ENCODE peak calls at places on chromosomes 6 and 20, in nine cellular contexts. T is cardiac fibroblast, F is tibial artery, U is heart right ventricle, J is GM12865, Z is right lobe of liver, M is choroid plexus epithelial cell, P is fibroblast of mammary gland, G is fibroblast of the aortic adventitia. E is an unnamed sample.

GRCh38 chr20:48180039-48180438 is 394.8 kb upstream of the SULF2 start:
- DNase-seq in P (peak), T (no peak), G (no peak), F (no peak), U (no peak), M (peak), Z (no peak), J (no peak), E (peak)

GRCh38 chr20:37319120-37319717 is 26.7 kb upstream of the SRC start:
- DNase-seq in P (no peak), U (no peak), T (no peak), G (peak), Z (no peak), M (peak), J (no peak), F (no peak), E (peak)

GRCh38 chr20:17498181-17498580 is 33.0 kb downstream of the BFSP1 start:
- DNase-seq in Z (no peak), G (no peak), J (no peak), M (no peak), F (no peak), U (no peak), P (peak), T (no peak), E (no peak)

GRCh38 chr20:50416930-50417329 is 93.3 kb upstream of the PTPN1 start:
- DNase-seq in T (no peak), P (no peak), Z (no peak), G (no peak), F (no peak), U (no peak), M (no peak), J (no peak), E (peak)

GRCh38 chr6:53240763-53241162 is 92.1 kb upstream of the GCM1 start:
- DNase-seq in Z (no peak), M (no peak), T (no peak), J (no peak), P (no peak), F (no peak), G (no peak), U (no peak), E (no peak)

GRCh38 chr6:168126566-168127383 is 47.8 kb upstream of the FRMD1 start:
- DNase-seq in T (no peak), J (no peak), F (no peak), G (no peak), M (no peak), P (no peak), U (no peak), Z (no peak), E (no peak)

GRCh38 chr6:107713214-107713962 is 110.7 kb downstream of the SCML4 start:
- DNase-seq in U (no peak), J (peak), F (no peak), Z (no peak), G (no peak), P (no peak), M (no peak), T (no peak), E (no peak)

GRCh38 chr20:10369723-10370090 is 64.3 kb downstream of the MKKS start:
- DNase-seq in U (no peak), G (peak), M (peak), P (peak), T (peak), J (no peak), F (no peak), Z (no peak), E (peak)

GRCh38 chr6:147000545-147001488 is 203.4 kb upstream of the STXBP5 start:
- DNase-seq in U (no peak), F (no peak), T (peak), G (peak), J (no peak), P (peak), Z (no peak), M (peak), E (peak)

GRCh38 chr6:80767808-80768207 is 661.3 kb downstream of the BCKDHB start:
- DNase-seq in F (peak), T (peak), J (no peak), P (peak), Z (no peak), U (peak), G (peak), M (peak), E (peak)

GRCh38 chr20:32560989-32561830 is 23.9 kb downstream of the NOL4L start:
- DNase-seq in Z (no peak), F (no peak), M (peak), J (no peak), G (peak), P (no peak), T (no peak), U (no peak), E (no peak)

GRCh38 chr20:19735446-19735845 is 22.6 kb upstream of the RIN2 start:
- DNase-seq in Z (peak), P (peak), F (peak), G (peak), M (peak), J (peak), U (peak), T (peak), E (peak)

GRCh38 chr20:34108616-34109174 is 3.3 kb downstream of the EIF2S2 start:
- DNase-seq in J (no peak), P (no peak), T (no peak), Z (no peak), F (no peak), M (no peak), G (no peak), U (no peak), E (no peak)

GRCh38 chr6:52976591-52977035 is 18.5 kb downstream of the GSTA4 start:
- DNase-seq in M (no peak), F (no peak), T (no peak), U (no peak), Z (peak), P (no peak), J (no peak), G (no peak), E (no peak)

GRCh38 chr6:5584072-5584471 is 322.8 kb downstream of the FARS2 start:
- DNase-seq in J (no peak), G (peak), Z (no peak), M (peak), U (no peak), P (peak), F (no peak), T (peak), E (peak)

GRCh38 chr20:17889226-17889625 is 79.4 kb downstream of the SNX5 start:
- DNase-seq in U (no peak), M (no peak), P (peak), T (peak), Z (no peak), F (no peak), J (peak), G (peak), E (peak)

GRCh38 chr6:106637718-106638341 is 8.5 kb downstream of the QRSL1 start:
- DNase-seq in P (no peak), Z (no peak), U (no peak), M (no peak), T (no peak), G (no peak), J (peak), F (no peak), E (no peak)
- TF ChIP-seq CTCF in P (no peak), Z (no peak), U (no peak), M (no peak), T (no peak), G (no peak), J (no peak), F (no peak), E (no peak)

GRCh38 chr6:30877419-30878262 is 6.7 kb upstream of the DDR1 start:
- DNase-seq in F (peak), T (peak), P (peak), M (peak), U (peak), Z (peak), G (peak), J (peak), E (peak)
- H3K4me3 ChIP-seq in F (peak), T (peak), P (peak), M (peak), U (peak), Z (peak), G (peak), J (peak), E (peak)

GRCh38 chr6:37555040-37555781 is 55.5 kb upstream of the CCDC167 start:
- DNase-seq in M (no peak), G (no peak), Z (no peak), J (peak), U (no peak), P (no peak), F (no peak), T (no peak), E (no peak)
- TF ChIP-seq CTCF in M (no peak), G (no peak), Z (no peak), J (no peak), U (no peak), P (no peak), F (no peak), T (no peak), E (no peak)

DNA sequence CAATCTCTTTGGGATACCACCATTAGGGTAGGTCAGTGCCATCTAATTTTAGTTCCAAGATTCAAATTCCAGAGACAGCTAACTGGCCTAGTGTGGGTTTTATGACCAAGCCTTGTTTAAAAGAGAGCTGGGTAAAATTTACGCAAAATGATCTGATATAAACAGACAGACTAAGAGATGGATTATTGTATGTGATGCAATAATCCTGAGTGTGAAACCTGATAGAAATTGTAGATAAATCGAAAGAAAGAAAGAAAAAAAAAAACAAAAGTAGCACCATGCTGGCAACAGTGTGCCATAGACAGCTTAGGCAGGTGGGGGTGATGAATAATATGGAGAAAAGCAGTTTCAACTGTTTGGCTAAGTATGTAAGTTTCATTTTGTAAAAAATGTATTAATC is 2.9 kb downstream of the ZNF184 start:
- DNase-seq in M (no peak), T (no peak), F (no peak), Z (no peak), J (no peak), P (no peak), U (no peak), G (no peak), E (no peak)
- H3K4me3 ChIP-seq in M (no peak), T (no peak), F (no peak), Z (no peak), J (no peak), P (no peak), U (no peak), G (no peak), E (no peak)